ENCODE peak calls at places on chromosomes 12 and 14, in six cellular contexts. R, G, F, I, P and V are unnamed samples.

GRCh38 chr12:128068211-128068610 is 198.8 kb upstream of the TMEM132C start:
- DNase-seq in R (no peak), F (no peak), G (no peak), P (no peak), I (no peak), V (no peak)

GRCh38 chr14:105665951-105666277 is 139.5 kb downstream of the TMEM121 start:
- DNase-seq in F (no peak), R (no peak), P (no peak), G (no peak), I (no peak), V (no peak)

GRCh38 chr12:49632401-49632800 is 9.0 kb downstream of the PRPF40B start:
- DNase-seq in P (no peak), F (no peak), R (no peak), I (no peak), G (no peak), V (no peak)

GRCh38 chr14:90439874-90440442 is 43.1 kb downstream of the CALM1 start:
- DNase-seq in R (no peak), G (no peak), P (no peak), F (no peak), I (no peak), V (no peak)

GRCh38 chr14:50038398-50039119 is 77.8 kb downstream of the VCPKMT start:
- DNase-seq in P (no peak), R (no peak), G (peak), I (no peak), F (no peak), V (no peak)

GRCh38 chr12:42475055-42475454 is 114.5 kb downstream of the PRICKLE1 start:
- DNase-seq in R (no peak), F (no peak), P (no peak), G (no peak), I (no peak), V (no peak)

GRCh38 chr12:123232472-123232806 is 502 bp downstream of the MPHOSPH9 start:
- DNase-seq in I (no peak), R (no peak), P (no peak), G (peak), F (no peak), V (no peak)

GRCh38 chr12:3200779-3201738 is 123.9 kb downstream of the TSPAN9 start:
- DNase-seq in I (no peak), R (no peak), G (no peak), P (no peak), F (no peak), V (peak)

GRCh38 chr12:106114084-106115068 is 24.4 kb downstream of the NUAK1 start:
- DNase-seq in G (no peak), I (no peak), F (no peak), R (no peak), P (peak), V (no peak)

GRCh38 chr14:22549304-22549962 is 39.6 kb downstream of the DAD1 start:
- DNase-seq in G (no peak), P (no peak), R (no peak), I (no peak), F (no peak), V (no peak)